ENCODE peak calls at places on chromosomes 13 and 19, in eight cellular contexts. G is bronchial epithelial cell, E is fibroblast of lung, Z is heart right ventricle, X is brain microvascular endothelial cell, H is astrocyte, C is IMR-90, O is testis. Y is an unnamed sample. For H3K36me3, the result is how much of the 10 kb centered on the place peaks cover.

GRCh38 chr19:51511353-51511752 is 9.8 kb upstream of the SIGLEC12 start:
- DNase-seq in G (no peak), Z (no peak), E (no peak), O (peak), C (no peak), H (no peak), X (no peak), Y (no peak)

GRCh38 chr19:2087621-2088100 is 8.5 kb downstream of the MOB3A start:
- DNase-seq in X (no peak), C (no peak), E (no peak), O (no peak), G (no peak), H (no peak), Z (no peak), Y (no peak)

GRCh38 chr13:40383132-40383531 is 283.3 kb downstream of the FOXO1 start:
- DNase-seq in Z (no peak), H (no peak), O (no peak), C (no peak), X (no peak), G (no peak), E (no peak), Y (no peak)

GRCh38 chr19:54390942-54391577 is 24.2 kb upstream of the TTYH1 start:
- DNase-seq in X (peak), Z (peak), E (peak), C (peak), O (peak), H (peak), G (peak), Y (peak)

GRCh38 chr13:112233256-112233655 is 142.9 kb upstream of the SPACA7 start:
- DNase-seq in C (no peak), O (no peak), G (no peak), E (no peak), H (no peak), X (no peak), Z (no peak), Y (no peak)

GRCh38 chr19:50797429-50798115 is 7.4 kb downstream of the ACP4 start:
- DNase-seq in X (no peak), C (no peak), G (no peak), O (no peak), H (no peak), E (no peak), Z (no peak), Y (no peak)

GRCh38 chr19:58182577-58182988 is 278 bp upstream of the ZNF274 start:
- DNase-seq in E (no peak), C (no peak), X (peak), O (no peak), H (no peak), Z (no peak), G (no peak), Y (no peak)

GRCh38 chr19:7534531-7534980 is 961 bp upstream of the PNPLA6 start:
- DNase-seq in C (peak), Z (peak), X (peak), O (peak), E (peak), G (peak), H (peak), Y (no peak)

GRCh38 chr19:16235811-16236710 is 38.4 kb downstream of the AP1M1 start:
- DNase-seq in O (no peak), G (no peak), E (no peak), X (no peak), H (no peak), Z (no peak), C (no peak), Y (no peak)

GRCh38 chr19:34228347-34228746 is 26.0 kb upstream of the GARRE1 start:
- DNase-seq in G (peak), C (peak), H (peak), E (peak), X (no peak), Z (no peak), O (no peak), Y (no peak)

GRCh38 chr13:110400786-110401533 is 93.9 kb downstream of the COL4A2 start:
- DNase-seq in Z (peak), O (no peak), C (peak), X (no peak), G (no peak), H (peak), E (peak), Y (no peak)

GRCh38 chr13:64272681-64273080 is 2857.0 kb upstream of the PCDH20 start:
- DNase-seq in Z (no peak), O (no peak), X (no peak), E (peak), C (no peak), G (no peak), H (peak), Y (no peak)

GRCh38 chr13:73859841-73860240 is 274.4 kb downstream of the KLF12 start:
- DNase-seq in Z (no peak), X (no peak), C (no peak), O (no peak), E (no peak), H (no peak), G (no peak), Y (no peak)

GRCh38 chr19:16378291-16378889 is 53.8 kb downstream of the KLF2 start:
- DNase-seq in G (no peak), Z (no peak), X (no peak), C (no peak), E (no peak), H (no peak), O (no peak), Y (no peak)

GRCh38 chr19:35757231-35757748 is 461 bp upstream of the HSPB6 start:
- DNase-seq in O (peak), C (peak), H (peak), G (no peak), Z (peak), X (peak), E (peak), Y (no peak)

GRCh38 chr13:71079638-71080037 is 787.4 kb downstream of the DACH1 start:
- DNase-seq in H (peak), Z (no peak), C (no peak), O (no peak), G (no peak), X (peak), E (peak), Y (no peak)

GRCh38 chr13:27622881-27623280 is 1.2 kb downstream of the POLR1D start:
- DNase-seq in X (no peak), H (no peak), Z (no peak), G (no peak), E (no peak), O (no peak), C (no peak), Y (no peak)

GRCh38 chr13:81540777-81541176 is 1199.9 kb upstream of the SPRY2 start:
- DNase-seq in G (peak), X (no peak), C (no peak), O (no peak), H (no peak), E (no peak), Z (no peak), Y (no peak)

GRCh38 chr13:84088996-84089395 is 206.7 kb upstream of the SLITRK1 start:
- DNase-seq in Z (no peak), O (no peak), E (no peak), H (no peak), G (no peak), X (no peak), C (no peak), Y (no peak)

GRCh38 chr19:5563008-5563431 is 4.7 kb downstream of the TINCR start:
- DNase-seq in E (no peak), C (no peak), X (no peak), G (no peak), O (no peak), H (no peak), Z (no peak), Y (no peak)

GRCh38 chr19:34838248-34838647 is 65.2 kb upstream of the ZNF599 start:
- DNase-seq in Z (no peak), X (no peak), H (no peak), E (no peak), G (peak), O (no peak), C (no peak), Y (no peak)

GRCh38 chr13:93147293-93147645 is 79.3 kb upstream of the GPC6 start:
- DNase-seq in O (no peak), C (no peak), E (peak), X (peak), G (no peak), Z (no peak), H (peak), Y (peak)

GRCh38 chr19:34667349-34668076 is 9.4 kb downstream of the SCGB2B2 start:
- DNase-seq in C (peak), Z (no peak), X (no peak), H (peak), O (no peak), E (peak), G (no peak), Y (no peak)

GRCh38 chr19:58581227-58582141 is 8.3 kb upstream of the MZF1 start:
- DNase-seq in X (peak), C (peak), E (peak), H (peak), O (peak), G (peak), Z (peak), Y (no peak)

GRCh38 chr13:81133066-81133465 is 792.1 kb upstream of the SPRY2 start:
- DNase-seq in Z (no peak), E (peak), H (peak), O (no peak), C (no peak), X (peak), G (peak), Y (peak)

GRCh38 chr13:62512194-62513141 is 1096.8 kb upstream of the PCDH20 start:
- DNase-seq in E (peak), X (peak), O (peak), H (no peak), C (peak), Z (no peak), G (peak), Y (no peak)

GRCh38 chr19:46904114-46905060 is 43.6 kb downstream of the ARHGAP35 start:
- DNase-seq in O (peak), H (peak), C (peak), X (peak), G (no peak), Z (peak), E (peak), Y (no peak)

GRCh38 chr13:51435002-51435578 is 17.7 kb downstream of the INTS6 start:
- DNase-seq in H (no peak), G (peak), O (no peak), C (peak), X (no peak), Z (no peak), E (no peak), Y (no peak)

GRCh38 chr19:38209671-38210457 is 14.2 kb downstream of the DPF1 start:
- DNase-seq in H (no peak), C (peak), Z (peak), O (peak), E (peak), X (no peak), G (no peak), Y (no peak)

GRCh38 chr13:106569233-106570095 is 1.5 kb upstream of the ARGLU1 start:
- DNase-seq in G (peak), E (no peak), Z (no peak), O (no peak), X (no peak), C (no peak), H (no peak), Y (no peak)

GRCh38 chr13:28501547-28501946 is 6.6 kb upstream of the FLT1 start:
- DNase-seq in G (no peak), X (no peak), O (no peak), H (no peak), C (no peak), Z (peak), E (no peak), Y (no peak)

GRCh38 chr19:30226464-30227070 is 145.6 kb upstream of the ZNF536 start:
- DNase-seq in G (no peak), C (no peak), H (no peak), X (no peak), O (peak), Z (no peak), E (no peak), Y (no peak)

GRCh38 chr19:30227661-30228112 is 144.5 kb upstream of the ZNF536 start:
- DNase-seq in C (peak), Z (peak), H (peak), O (peak), G (no peak), X (peak), E (peak), Y (no peak)

GRCh38 chr19:30225615-30226463 is 146.3 kb upstream of the ZNF536 start:
- DNase-seq in Z (no peak), E (no peak), O (no peak), G (no peak), X (no peak), C (no peak), H (no peak), Y (no peak)

GRCh38 chr19:30228113-30228725 is 144.0 kb upstream of the ZNF536 start:
- DNase-seq in E (no peak), Z (no peak), G (no peak), X (no peak), O (no peak), H (no peak), C (no peak), Y (no peak)

DNA sequence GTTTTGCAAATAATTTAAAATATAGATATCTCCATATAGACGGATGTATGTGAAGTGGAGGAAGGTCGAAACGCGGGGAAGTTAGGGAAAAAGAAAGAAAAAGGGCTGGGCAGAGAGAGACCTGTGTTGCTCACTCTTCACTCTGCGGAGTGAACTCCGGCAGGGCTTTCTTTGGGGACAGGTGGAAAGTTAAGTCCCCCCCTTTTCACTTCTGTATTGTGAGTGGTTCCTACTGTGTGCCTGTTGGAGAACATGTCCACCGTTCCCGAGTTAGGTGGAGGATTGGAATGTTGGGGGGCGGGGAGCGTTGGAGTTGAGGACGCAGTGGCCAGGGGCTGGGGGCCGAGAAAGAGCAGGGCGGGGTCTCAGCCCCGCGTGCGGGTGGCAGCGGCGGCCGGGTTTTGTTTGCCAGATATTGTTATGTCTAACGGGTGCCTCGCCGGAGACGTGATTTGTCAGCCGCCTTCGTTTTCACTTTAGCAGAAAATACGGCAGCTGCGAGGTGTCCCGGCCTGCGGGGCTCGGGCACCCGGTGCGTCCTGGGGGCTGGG is 145.0 kb upstream of the ZNF536 start:
- DNase-seq in C (no peak), H (no peak), O (peak), X (no peak), E (no peak), Z (no peak), G (no peak), Y (no peak)
- H3K4me3 ChIP-seq in C (peak), H (peak), O (peak), X (peak), E (peak), Z (peak), G (peak), Y (peak)

DNA sequence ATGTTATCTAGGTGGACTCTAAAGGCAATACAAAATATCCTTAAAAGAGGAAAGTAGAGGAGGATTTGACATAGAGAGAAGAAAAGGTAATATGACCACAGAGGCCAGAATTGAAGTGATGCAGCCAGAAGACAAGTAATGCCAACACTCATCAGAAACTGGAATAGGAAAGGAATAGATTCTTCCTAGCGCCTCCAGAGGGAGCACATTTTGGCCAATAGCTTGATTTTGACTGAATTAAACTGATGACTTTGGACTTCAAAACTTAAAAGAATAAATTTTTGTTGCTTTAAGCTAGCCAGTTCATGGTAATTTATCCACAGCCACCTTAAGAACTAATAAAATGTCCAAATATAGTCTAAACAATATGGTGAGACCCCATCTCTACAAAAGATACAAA is 1921.9 kb downstream of the OLFM4 start:
- DNase-seq in E (no peak), O (no peak), G (no peak), H (no peak), Z (no peak), X (no peak), C (no peak), Y (no peak)
- TF ChIP-seq CTCF in E (no peak), O (no peak), G (no peak), H (no peak), Z (no peak), X (no peak), C (no peak), Y (no peak)

DNA sequence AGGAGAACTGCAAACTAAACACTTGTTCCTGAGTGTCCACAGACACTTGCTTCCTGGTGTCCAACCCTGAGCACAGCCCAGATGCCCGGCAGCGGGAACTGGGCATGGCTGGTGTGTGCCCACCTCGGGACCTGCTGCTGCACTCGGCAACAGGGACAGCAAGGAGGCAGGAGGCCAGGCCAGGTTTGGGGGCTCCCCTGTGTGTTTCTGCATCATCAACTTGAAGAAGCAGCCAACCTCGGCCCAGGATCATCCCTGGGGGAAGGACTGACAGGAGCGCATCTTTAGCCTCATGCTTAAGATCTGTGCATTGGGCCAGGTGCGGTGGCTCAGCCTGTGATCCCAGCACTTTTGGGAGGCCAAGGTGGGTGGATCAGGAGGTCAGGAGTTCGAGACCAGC is 35.1 kb upstream of the LDLR start:
- DNase-seq in H (no peak), C (no peak), E (no peak), G (no peak), O (no peak), X (no peak), Z (no peak), Y (no peak)
- H3K36me3 ChIP-seq in H (under half), C (half or more), E (under half), G (under half), O (under half), X (under half), Z (half or more), Y (under half)

DNA sequence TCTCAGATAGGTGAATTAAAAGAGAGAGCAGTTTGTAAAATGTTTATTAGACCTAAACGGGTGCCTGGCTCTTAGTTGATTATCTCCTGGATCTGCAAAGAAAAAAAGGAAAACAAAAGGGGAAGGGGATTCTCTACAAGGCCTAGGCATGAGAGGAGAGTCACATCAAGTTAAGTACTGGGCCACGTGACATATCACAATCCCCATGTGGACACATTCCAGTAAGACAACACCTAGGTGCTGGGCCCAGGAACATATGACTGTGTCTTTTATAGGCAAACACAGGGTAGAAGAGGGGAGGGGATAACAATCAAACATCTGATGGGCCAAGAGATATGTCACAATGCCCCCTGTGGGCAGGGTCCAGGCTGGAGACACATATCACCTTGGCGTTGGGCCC is 4.2 kb upstream of the ZNF91 start:
- DNase-seq in Z (no peak), C (no peak), G (no peak), H (no peak), X (no peak), E (no peak), O (no peak), Y (no peak)
- H3K4me3 ChIP-seq in Z (no peak), C (no peak), G (no peak), H (no peak), X (no peak), E (no peak), O (no peak), Y (no peak)

GRCh38 chr13:29676941-29677452 is 81.5 kb upstream of the SLC7A1 start:
- DNase-seq in E (peak), Z (no peak), O (no peak), X (no peak), C (peak), H (peak), G (peak), Y (no peak)
- TF ChIP-seq CTCF in E (no peak), Z (no peak), O (no peak), X (no peak), C (no peak), H (no peak), G (no peak), Y (no peak)